ENCODE peak calls at places on chromosomes 16 and 17, in ten cellular contexts. One of them, this sample, is unnamed.

GRCh38 chr16:72367841-72368240 is 195.9 kb upstream of the PMFBP1 start:
- DNase-seq in NCI-H2081: no peak
- DNase-seq in H1: no peak
- DNase-seq in WTC11: no peak
- DNase-seq in stimulated activated CD8-positive, alpha-beta memory T cell treated with anti-CD3 and anti-CD28 coated beads, Interleukin-12 subunit alpha, Interleukin-12 subunit beta, amount 100 ng/mL, for 1 hour: no peak
- DNase-seq in NCI-H1436: no peak
- DNase-seq in HFF-Myc: peak
- DNase-seq in choroid plexus epithelial cell: no peak
- DNase-seq in Peyer's patch: no peak
- DNase-seq in dorsolateral prefrontal cortex: no peak
- DNase-seq in this sample: no peak

GRCh38 chr17:66667491-66668030 is 167.4 kb upstream of the CACNG5 start:
- DNase-seq in NCI-H1436: no peak
- DNase-seq in dorsolateral prefrontal cortex: no peak
- DNase-seq in choroid plexus epithelial cell: no peak
- DNase-seq in WTC11: no peak
- DNase-seq in Peyer's patch: no peak
- DNase-seq in NCI-H2081: no peak
- DNase-seq in stimulated activated CD8-positive, alpha-beta memory T cell treated with anti-CD3 and anti-CD28 coated beads, Interleukin-12 subunit alpha, Interleukin-12 subunit beta, amount 100 ng/mL, for 1 hour: peak
- DNase-seq in HFF-Myc: no peak
- DNase-seq in H1: no peak
- DNase-seq in this sample: no peak

GRCh38 chr16:66682271-66682670 is 14.3 kb downstream of the CMTM4 start:
- DNase-seq in dorsolateral prefrontal cortex: no peak
- DNase-seq in Peyer's patch: no peak
- DNase-seq in NCI-H2081: no peak
- DNase-seq in HFF-Myc: no peak
- DNase-seq in choroid plexus epithelial cell: peak
- DNase-seq in stimulated activated CD8-positive, alpha-beta memory T cell treated with anti-CD3 and anti-CD28 coated beads, Interleukin-12 subunit alpha, Interleukin-12 subunit beta, amount 100 ng/mL, for 1 hour: no peak
- DNase-seq in NCI-H1436: no peak
- DNase-seq in H1: no peak
- DNase-seq in WTC11: no peak
- DNase-seq in this sample: no peak

GRCh38 chr16:54286330-54287017 is at the start of gene IRX3:
- DNase-seq in NCI-H1436: peak
- DNase-seq in choroid plexus epithelial cell: peak
- DNase-seq in NCI-H2081: peak
- DNase-seq in HFF-Myc: peak
- DNase-seq in H1: peak
- DNase-seq in WTC11: peak
- DNase-seq in stimulated activated CD8-positive, alpha-beta memory T cell treated with anti-CD3 and anti-CD28 coated beads, Interleukin-12 subunit alpha, Interleukin-12 subunit beta, amount 100 ng/mL, for 1 hour: no peak
- DNase-seq in dorsolateral prefrontal cortex: no peak
- DNase-seq in Peyer's patch: peak
- DNase-seq in this sample: peak

GRCh38 chr17:77322534-77323412 is 182.0 kb downstream of the SEC14L1 start:
- DNase-seq in stimulated activated CD8-positive, alpha-beta memory T cell treated with anti-CD3 and anti-CD28 coated beads, Interleukin-12 subunit alpha, Interleukin-12 subunit beta, amount 100 ng/mL, for 1 hour: no peak
- DNase-seq in H1: no peak
- DNase-seq in dorsolateral prefrontal cortex: peak
- DNase-seq in NCI-H1436: no peak
- DNase-seq in HFF-Myc: peak
- DNase-seq in WTC11: peak
- DNase-seq in NCI-H2081: no peak
- DNase-seq in choroid plexus epithelial cell: peak
- DNase-seq in Peyer's patch: peak
- DNase-seq in this sample: peak

GRCh38 chr16:61797296-61797695 is 238.9 kb downstream of the CDH8 start:
- DNase-seq in H1: no peak
- DNase-seq in stimulated activated CD8-positive, alpha-beta memory T cell treated with anti-CD3 and anti-CD28 coated beads, Interleukin-12 subunit alpha, Interleukin-12 subunit beta, amount 100 ng/mL, for 1 hour: no peak
- DNase-seq in WTC11: no peak
- DNase-seq in Peyer's patch: no peak
- DNase-seq in dorsolateral prefrontal cortex: no peak
- DNase-seq in NCI-H1436: no peak
- DNase-seq in HFF-Myc: no peak
- DNase-seq in choroid plexus epithelial cell: no peak
- DNase-seq in NCI-H2081: no peak
- DNase-seq in this sample: no peak

GRCh38 chr16:30948956-30949654 is at the start of gene ORAI3:
- DNase-seq in stimulated activated CD8-positive, alpha-beta memory T cell treated with anti-CD3 and anti-CD28 coated beads, Interleukin-12 subunit alpha, Interleukin-12 subunit beta, amount 100 ng/mL, for 1 hour: no peak
- DNase-seq in Peyer's patch: peak
- DNase-seq in choroid plexus epithelial cell: peak
- DNase-seq in NCI-H2081: peak
- DNase-seq in dorsolateral prefrontal cortex: peak
- DNase-seq in HFF-Myc: no peak
- DNase-seq in WTC11: peak
- DNase-seq in H1: peak
- DNase-seq in NCI-H1436: no peak
- DNase-seq in this sample: peak

GRCh38 chr17:77186141-77186604 is 45.4 kb downstream of the SEC14L1 start:
- DNase-seq in NCI-H2081: peak
- DNase-seq in choroid plexus epithelial cell: no peak
- DNase-seq in NCI-H1436: no peak
- DNase-seq in stimulated activated CD8-positive, alpha-beta memory T cell treated with anti-CD3 and anti-CD28 coated beads, Interleukin-12 subunit alpha, Interleukin-12 subunit beta, amount 100 ng/mL, for 1 hour: no peak
- DNase-seq in dorsolateral prefrontal cortex: peak
- DNase-seq in HFF-Myc: no peak
- DNase-seq in Peyer's patch: peak
- DNase-seq in WTC11: no peak
- DNase-seq in H1: no peak
- DNase-seq in this sample: no peak

GRCh38 chr17:83101805-83102480 is 22.5 kb downstream of the METRNL start:
- DNase-seq in H1: no peak
- DNase-seq in stimulated activated CD8-positive, alpha-beta memory T cell treated with anti-CD3 and anti-CD28 coated beads, Interleukin-12 subunit alpha, Interleukin-12 subunit beta, amount 100 ng/mL, for 1 hour: no peak
- DNase-seq in NCI-H2081: no peak
- DNase-seq in HFF-Myc: no peak
- DNase-seq in WTC11: no peak
- DNase-seq in NCI-H1436: no peak
- DNase-seq in choroid plexus epithelial cell: no peak
- DNase-seq in dorsolateral prefrontal cortex: no peak
- DNase-seq in Peyer's patch: peak
- DNase-seq in this sample: no peak

GRCh38 chr16:31344712-31345111 is 10.3 kb upstream of the ITGAX start:
- DNase-seq in NCI-H2081: no peak
- DNase-seq in stimulated activated CD8-positive, alpha-beta memory T cell treated with anti-CD3 and anti-CD28 coated beads, Interleukin-12 subunit alpha, Interleukin-12 subunit beta, amount 100 ng/mL, for 1 hour: no peak
- DNase-seq in Peyer's patch: peak
- DNase-seq in H1: no peak
- DNase-seq in WTC11: no peak
- DNase-seq in choroid plexus epithelial cell: no peak
- DNase-seq in NCI-H1436: no peak
- DNase-seq in HFF-Myc: no peak
- DNase-seq in dorsolateral prefrontal cortex: no peak
- DNase-seq in this sample: no peak

GRCh38 chr17:76204277-76204676 is 36.0 kb downstream of the RNF157 start:
- DNase-seq in stimulated activated CD8-positive, alpha-beta memory T cell treated with anti-CD3 and anti-CD28 coated beads, Interleukin-12 subunit alpha, Interleukin-12 subunit beta, amount 100 ng/mL, for 1 hour: no peak
- DNase-seq in NCI-H2081: no peak
- DNase-seq in choroid plexus epithelial cell: peak
- DNase-seq in Peyer's patch: no peak
- DNase-seq in H1: no peak
- DNase-seq in dorsolateral prefrontal cortex: no peak
- DNase-seq in NCI-H1436: no peak
- DNase-seq in HFF-Myc: no peak
- DNase-seq in WTC11: no peak
- DNase-seq in this sample: no peak

This sample was measured in mesothelial cell of epicardium.